ENCODE peak calls at places on chromosome 1, in eight cellular contexts. R, B, N, E, K, F, U and W are unnamed samples.

GRCh38 chr1:184464757-184465156 is 77.9 kb downstream of the C1orf21 start:
- DNase-seq in R (no peak), B (no peak), N (no peak), E (no peak), K (no peak), F (no peak), U (no peak), W (no peak)

GRCh38 chr1:1161683-1162079 is 12.0 kb upstream of the TTLL10 start:
- DNase-seq in R (no peak), B (no peak), N (no peak), E (no peak), K (no peak), F (no peak), U (no peak), W (no peak)

GRCh38 chr1:203702130-203702577 is 62.8 kb upstream of the LAX1 start:
- DNase-seq in R (peak; percentile 62), B (peak; percentile 52), N (peak; percentile 42), E (peak; percentile 45), K (peak; percentile 63), F (no peak), U (no peak), W (peak; percentile 34)

GRCh38 chr1:89089962-89090361 is 25.0 kb upstream of the GBP1 start:
- DNase-seq in R (no peak), B (no peak), N (no peak), E (no peak), K (no peak), F (no peak), U (no peak), W (no peak)

GRCh38 chr1:90434460-90434859 is 282.6 kb downstream of the BARHL2 start:
- DNase-seq in R (no peak), B (no peak), N (no peak), E (no peak), K (no peak), F (no peak), U (no peak), W (no peak)

GRCh38 chr1:3007298-3008147 is 13.7 kb upstream of the ACTRT2 start:
- DNase-seq in R (no peak), B (no peak), N (no peak), E (no peak), K (no peak), F (no peak), U (no peak), W (no peak)

GRCh38 chr1:180270767-180271639 is 40.9 kb downstream of the LHX4 start:
- DNase-seq in R (no peak), B (no peak), N (no peak), E (no peak), K (peak; percentile 86), F (no peak), U (no peak), W (no peak)

GRCh38 chr1:172549621-172550280 is 16.8 kb downstream of the SUCO start:
- DNase-seq in R (no peak), B (no peak), N (no peak), E (peak; percentile 54), K (no peak), F (no peak), U (no peak), W (no peak)

GRCh38 chr1:221509575-221510360 is 232.1 kb downstream of the DUSP10 start:
- DNase-seq in R (no peak), B (no peak), N (no peak), E (no peak), K (no peak), F (no peak), U (no peak), W (no peak)

GRCh38 chr1:222026280-222026679 is 284.4 kb upstream of the DUSP10 start:
- DNase-seq in R (no peak), B (no peak), N (no peak), E (no peak), K (no peak), F (no peak), U (no peak), W (no peak)

GRCh38 chr1:109392037-109392787 is 5.5 kb downstream of the SORT1 start:
- DNase-seq in R (peak; percentile 77), B (no peak), N (no peak), E (no peak), K (no peak), F (peak; percentile 38), U (peak; percentile 54), W (no peak)

GRCh38 chr1:107344268-107344667 is 203.4 kb downstream of the NTNG1 start:
- DNase-seq in R (no peak), B (no peak), N (no peak), E (no peak), K (no peak), F (no peak), U (no peak), W (no peak)

GRCh38 chr1:103197266-103197665 is 88.9 kb upstream of the COL11A1 start:
- DNase-seq in R (no peak), B (no peak), N (no peak), E (peak; percentile 65), K (no peak), F (no peak), U (no peak), W (no peak)

GRCh38 chr1:245751111-245751510 is 596.3 kb downstream of the KIF26B start:
- DNase-seq in R (no peak), B (no peak), N (no peak), E (peak; percentile 59), K (no peak), F (no peak), U (no peak), W (no peak)

GRCh38 chr1:9101510-9102146 is 27.3 kb downstream of the GPR157 start:
- DNase-seq in R (peak; percentile 72), B (no peak), N (no peak), E (peak; percentile 81), K (peak; percentile 32), F (no peak), U (peak; percentile 41), W (no peak)

GRCh38 chr1:155070721-155071556 is 7.4 kb downstream of the EFNA4 start:
- DNase-seq in R (peak; percentile 92), B (no peak), N (no peak), E (peak; percentile 95), K (no peak), F (peak; percentile 78), U (peak; percentile 69), W (peak; percentile 52)

GRCh38 chr1:9529190-9529589 is 10.1 kb upstream of the SLC25A33 start:
- DNase-seq in R (no peak), B (no peak), N (no peak), E (peak; percentile 39), K (no peak), F (no peak), U (no peak), W (no peak)

GRCh38 chr1:202286622-202287097 is 55.1 kb downstream of the UBE2T start:
- DNase-seq in R (peak; percentile 57), B (no peak), N (no peak), E (no peak), K (no peak), F (peak; percentile 38), U (peak; percentile 64), W (no peak)
- H3K4me3 ChIP-seq in R (no peak overlapping the region), B (no peak overlapping the region), N (no peak overlapping the region), E (no peak overlapping the region), K (no peak overlapping the region), F (no peak overlapping the region), U (no peak overlapping the region), W (no peak overlapping the region)

GRCh38 chr1:186044079-186044685 is 310.0 kb downstream of the HMCN1 start:
- DNase-seq in R (no peak), B (no peak), N (no peak), E (no peak), K (no peak), F (no peak), U (no peak), W (no peak)
- H3K4me1 ChIP-seq in R (no peaks in the 10 kb centered on the region), B (no peaks in the 10 kb centered on the region), N (no peaks in the 10 kb centered on the region), E (no peaks in the 10 kb centered on the region), K (no peaks in the 10 kb centered on the region), F (peaks cover 9% of the 10 kb centered on the region), U (peaks cover 17% of the 10 kb centered on the region), W (no peaks in the 10 kb centered on the region)

DNA sequence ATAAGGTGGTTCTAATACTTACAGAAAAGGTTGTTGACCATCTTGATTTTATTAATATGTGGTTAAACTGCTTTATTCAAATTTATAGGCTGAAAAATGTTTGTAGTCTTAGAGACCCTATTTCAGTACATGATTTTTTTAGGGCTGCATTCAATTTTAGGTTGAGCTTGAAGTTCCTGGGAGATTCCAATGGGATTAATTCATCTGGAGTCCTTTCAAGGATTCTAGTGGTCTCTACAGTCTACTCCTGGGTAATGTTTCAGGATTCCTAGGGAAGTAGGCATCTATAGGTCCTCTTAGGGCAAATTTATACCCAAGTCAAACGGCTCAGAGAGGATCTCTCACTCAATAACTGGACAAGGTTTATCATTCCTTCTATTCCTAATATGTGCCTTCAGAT is 126.7 kb downstream of the HMCN1 start:
- DNase-seq in R (no peak), B (no peak), N (no peak), E (no peak), K (no peak), F (no peak), U (no peak), W (no peak)
- H3K27ac ChIP-seq in R (no peak overlapping the region), B (no peak overlapping the region), N (no peak overlapping the region), E (no peak overlapping the region), K (peak overlapping the region; percentile 61), F (no peak overlapping the region), U (no peak overlapping the region), W (no peak overlapping the region)

GRCh38 chr1:63902844-63903589 is 129.2 kb downstream of the ROR1 start:
- DNase-seq in R (no peak), B (no peak), N (no peak), E (peak; percentile 78), K (no peak), F (no peak), U (no peak), W (no peak)
- H3K4me3 ChIP-seq in R (no peak overlapping the region), B (no peak overlapping the region), N (no peak overlapping the region), E (no peak overlapping the region), K (no peak overlapping the region), F (no peak overlapping the region), U (no peak overlapping the region), W (no peak overlapping the region)